ENCODE peak calls at places on chromosomes 1 and 21, in five cellular contexts. One of them, this sample, is unnamed. For H3K9me3, the result is how much of the 10 kb centered on the place peaks cover.

GRCh38 chr21:14901482-14901958 is 163.3 kb downstream of the NRIP1 start:
- DNase-seq in lower lobe of right lung: no peak
- DNase-seq in cardiac muscle cell: peak
- DNase-seq in ovary: no peak
- DNase-seq in thoracic aorta: no peak
- DNase-seq in this sample: no peak

GRCh38 chr1:171922999-171923398 is 81.7 kb downstream of the DNM3 start:
- DNase-seq in lower lobe of right lung: no peak
- DNase-seq in cardiac muscle cell: no peak
- DNase-seq in ovary: no peak
- DNase-seq in thoracic aorta: no peak
- DNase-seq in this sample: no peak

GRCh38 chr1:214476958-214477870 is 74.2 kb downstream of the PTPN14 start:
- DNase-seq in lower lobe of right lung: no peak
- DNase-seq in cardiac muscle cell: peak
- DNase-seq in ovary: no peak
- DNase-seq in thoracic aorta: no peak
- DNase-seq in this sample: no peak

GRCh38 chr1:239287296-239287695 is 99.1 kb upstream of the CHRM3 start:
- DNase-seq in lower lobe of right lung: no peak
- DNase-seq in cardiac muscle cell: no peak
- DNase-seq in ovary: no peak
- DNase-seq in thoracic aorta: no peak
- DNase-seq in this sample: no peak

GRCh38 chr1:35030338-35031102 is 1.2 kb downstream of the ZMYM6 start:
- DNase-seq in lower lobe of right lung: no peak
- DNase-seq in cardiac muscle cell: no peak
- DNase-seq in ovary: no peak
- DNase-seq in thoracic aorta: no peak
- DNase-seq in this sample: no peak

GRCh38 chr1:89754518-89754917 is 66.3 kb upstream of the LRRC8D start:
- DNase-seq in lower lobe of right lung: no peak
- DNase-seq in cardiac muscle cell: peak
- DNase-seq in ovary: no peak
- DNase-seq in thoracic aorta: no peak
- DNase-seq in this sample: no peak

GRCh38 chr1:207909687-207910086 is 1.2 kb downstream of the CD34 start:
- DNase-seq in lower lobe of right lung: no peak
- DNase-seq in cardiac muscle cell: no peak
- DNase-seq in ovary: no peak
- DNase-seq in thoracic aorta: no peak
- DNase-seq in this sample: no peak

GRCh38 chr1:93619507-93620168 is 62.0 kb downstream of the BCAR3 start:
- DNase-seq in lower lobe of right lung: no peak
- DNase-seq in cardiac muscle cell: no peak
- DNase-seq in ovary: no peak
- DNase-seq in thoracic aorta: no peak
- DNase-seq in this sample: no peak

GRCh38 chr1:167454304-167454928 is 63.9 kb downstream of the CD247 start:
- DNase-seq in lower lobe of right lung: no peak
- DNase-seq in cardiac muscle cell: no peak
- DNase-seq in ovary: no peak
- DNase-seq in thoracic aorta: no peak
- DNase-seq in this sample: no peak

GRCh38 chr21:44761011-44761729 is 40.5 kb downstream of the UBE2G2 start:
- DNase-seq in lower lobe of right lung: no peak
- DNase-seq in cardiac muscle cell: no peak
- DNase-seq in ovary: no peak
- DNase-seq in thoracic aorta: no peak
- DNase-seq in this sample: no peak

GRCh38 chr1:98331232-98331631 is 330.3 kb upstream of the SNX7 start:
- DNase-seq in lower lobe of right lung: no peak
- DNase-seq in cardiac muscle cell: no peak
- DNase-seq in ovary: no peak
- DNase-seq in thoracic aorta: no peak
- DNase-seq in this sample: no peak

DNA sequence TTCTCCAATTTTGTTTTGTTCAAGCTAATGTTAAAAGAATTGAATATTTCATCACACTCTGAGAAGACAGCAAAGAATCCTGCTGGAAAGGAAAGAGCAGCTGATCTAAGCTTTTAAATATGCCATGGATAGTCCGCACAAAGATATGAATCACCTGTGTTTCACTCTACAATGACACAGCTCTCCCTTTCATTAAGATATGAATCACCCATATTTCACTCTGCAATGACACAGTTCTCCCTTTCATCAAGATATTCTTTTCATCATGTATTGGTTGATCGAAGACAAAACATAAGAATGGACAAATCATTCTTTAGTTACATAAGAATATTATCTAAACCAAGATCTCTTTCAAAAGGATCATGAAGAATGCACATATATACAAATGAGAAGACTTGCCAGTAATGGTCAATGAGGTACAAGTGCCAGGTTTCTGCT is 367.3 kb downstream of the SMYD3 start:
- DNase-seq in lower lobe of right lung: no peak
- DNase-seq in cardiac muscle cell: peak
- DNase-seq in ovary: no peak
- DNase-seq in thoracic aorta: no peak
- DNase-seq in this sample: no peak
- H3K9me3 ChIP-seq in lower lobe of right lung: under half
- H3K9me3 ChIP-seq in cardiac muscle cell: under half
- H3K9me3 ChIP-seq in ovary: under half
- H3K9me3 ChIP-seq in thoracic aorta: under half
- H3K9me3 ChIP-seq in this sample: under half

DNA sequence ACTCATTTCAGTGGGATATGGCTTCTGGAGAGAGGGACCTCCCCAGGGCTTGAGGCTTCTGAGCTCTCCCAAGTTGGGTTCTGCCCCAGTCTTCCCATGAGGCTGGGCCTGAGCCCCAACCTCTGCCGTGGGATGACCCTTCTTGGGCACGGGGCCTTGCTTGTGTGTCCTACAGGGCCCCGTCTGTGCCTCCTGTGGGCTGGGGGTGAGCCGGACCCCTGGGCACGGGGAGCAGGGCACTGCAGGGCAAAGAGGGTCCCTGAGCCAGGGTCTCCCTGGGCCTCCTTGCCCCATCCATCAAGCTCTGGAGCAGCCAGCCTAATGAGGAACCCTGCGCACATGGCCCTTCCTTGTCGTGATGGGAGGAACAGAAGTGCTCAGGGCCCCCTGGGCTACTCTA is 5.2 kb upstream of the SMYD3 start:
- DNase-seq in lower lobe of right lung: no peak
- DNase-seq in cardiac muscle cell: no peak
- DNase-seq in ovary: no peak
- DNase-seq in thoracic aorta: no peak
- DNase-seq in this sample: no peak
- H3K9me3 ChIP-seq in lower lobe of right lung: under half
- H3K9me3 ChIP-seq in cardiac muscle cell: under half
- H3K9me3 ChIP-seq in ovary: under half
- H3K9me3 ChIP-seq in thoracic aorta: under half
- H3K9me3 ChIP-seq in this sample: under half

DNA sequence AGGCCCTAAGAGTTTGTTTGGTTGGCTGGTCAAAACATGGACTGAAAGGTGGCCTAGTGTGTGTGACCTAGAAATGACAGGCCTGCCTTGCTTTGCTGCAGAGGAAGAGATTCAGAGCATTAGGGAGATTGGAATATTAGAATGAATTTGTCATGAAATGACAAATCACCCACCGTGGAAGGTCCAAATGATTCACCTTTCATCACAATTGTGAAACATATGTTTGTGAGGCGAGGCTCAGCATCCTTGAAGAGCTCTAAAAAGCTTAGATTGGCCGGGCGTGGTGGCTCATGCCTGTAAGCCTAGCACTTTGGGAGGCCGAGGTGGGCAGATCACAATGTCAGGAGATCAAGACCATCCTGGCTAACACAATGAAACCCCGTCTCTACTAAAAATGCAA is 5.5 kb downstream of the LCE1B start:
- DNase-seq in lower lobe of right lung: no peak
- DNase-seq in cardiac muscle cell: no peak
- DNase-seq in ovary: no peak
- DNase-seq in thoracic aorta: no peak
- DNase-seq in this sample: no peak
- H3K9me3 ChIP-seq in lower lobe of right lung: under half
- H3K9me3 ChIP-seq in cardiac muscle cell: under half
- H3K9me3 ChIP-seq in ovary: under half
- H3K9me3 ChIP-seq in thoracic aorta: under half
- H3K9me3 ChIP-seq in this sample: under half

GRCh38 chr1:11727119-11727518 is 8.8 kb upstream of the AGTRAP start:
- DNase-seq in lower lobe of right lung: no peak
- DNase-seq in cardiac muscle cell: no peak
- DNase-seq in ovary: no peak
- DNase-seq in thoracic aorta: no peak
- DNase-seq in this sample: no peak
- H3K9me3 ChIP-seq in lower lobe of right lung: under half
- H3K9me3 ChIP-seq in cardiac muscle cell: under half
- H3K9me3 ChIP-seq in ovary: under half
- H3K9me3 ChIP-seq in thoracic aorta: under half
- H3K9me3 ChIP-seq in this sample: under half